ENCODE peak calls at places on chromosome 5, in five cellular contexts. Y is sigmoid colon, H is gastrocnemius medialis, T is A549, N is fibroblast of lung. I is an unnamed sample. For H3K9me3, the result is how much of the 10 kb centered on the place peaks cover.

GRCh38 chr5:149411738-149412519 is 32.8 kb upstream of the IL17B start:
- DNase-seq in Y (peak), H (no peak), T (no peak), N (no peak), I (no peak)

GRCh38 chr5:20572560-20572959 is 584.6 kb upstream of the CDH18 start:
- DNase-seq in Y (no peak), H (no peak), T (peak), N (peak), I (peak)

GRCh38 chr5:157215826-157216167 is 35.2 kb downstream of the ITK start:
- DNase-seq in Y (no peak), H (no peak), T (no peak), N (no peak), I (no peak)

GRCh38 chr5:169467382-169467781 is 116.2 kb upstream of the SPDL1 start:
- DNase-seq in Y (no peak), H (no peak), T (no peak), N (peak), I (no peak)

GRCh38 chr5:14400085-14400484 is 181.5 kb upstream of the OTULINL start:
- DNase-seq in Y (no peak), H (no peak), T (no peak), N (no peak), I (peak)

GRCh38 chr5:156094001-156094400 is 233.0 kb upstream of the SGCD start:
- DNase-seq in Y (no peak), H (no peak), T (no peak), N (no peak), I (no peak)

GRCh38 chr5:167716376-167716775 is 575.1 kb upstream of the WWC1 start:
- DNase-seq in Y (no peak), H (no peak), T (no peak), N (peak), I (no peak)

GRCh38 chr5:113390224-113390623 is 44.6 kb downstream of the TSSK1B start:
- DNase-seq in Y (no peak), H (no peak), T (no peak), N (no peak), I (no peak)

GRCh38 chr5:36689225-36689624 is 82.8 kb downstream of the SLC1A3 start:
- DNase-seq in Y (no peak), H (no peak), T (no peak), N (no peak), I (no peak)

GRCh38 chr5:130720355-130720754 is 444.7 kb downstream of the HINT1 start:
- DNase-seq in Y (no peak), H (no peak), T (peak), N (peak), I (peak)

GRCh38 chr5:64861281-64861680 is 92.6 kb downstream of the CWC27 start:
- DNase-seq in Y (no peak), H (no peak), T (no peak), N (no peak), I (no peak)

GRCh38 chr5:149550267-149550582 is 1.0 kb downstream of the CSNK1A1 start:
- DNase-seq in Y (no peak), H (no peak), T (no peak), N (peak), I (peak)

DNA sequence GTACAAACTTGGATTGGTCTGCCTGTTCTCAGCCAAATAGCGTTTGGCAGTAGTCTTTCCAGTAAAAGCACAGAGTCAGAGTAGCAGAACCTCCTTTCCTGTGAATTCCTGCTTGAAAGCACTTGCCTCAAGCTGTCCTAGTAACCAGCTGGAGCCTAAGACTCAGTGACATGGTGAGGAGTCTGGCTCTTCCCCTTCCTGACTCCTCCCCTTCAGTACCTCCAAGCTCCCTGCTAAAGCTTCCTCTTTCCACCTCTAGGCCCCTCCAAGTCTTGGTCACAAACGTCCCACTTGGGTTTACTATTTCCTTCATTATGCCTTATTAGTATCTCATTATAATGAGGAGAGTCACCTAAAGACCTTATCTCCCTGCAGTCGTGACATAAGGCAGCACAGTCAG is 21.4 kb upstream of the FAM81B start:
- DNase-seq in Y (no peak), H (no peak), T (no peak), N (no peak), I (no peak)
- H3K4me3 ChIP-seq in Y (no peak), H (no peak), T (no peak), N (no peak), I (no peak)

GRCh38 chr5:173817561-173817960 is 70.6 kb upstream of the CPEB4 start:
- DNase-seq in Y (no peak), H (no peak), T (no peak), N (no peak), I (no peak)
- H3K9me3 ChIP-seq in Y (under half), H (under half), T (under half), N (under half), I (under half)

GRCh38 chr5:100595152-100595811 is 60.1 kb downstream of the FAM174A start:
- DNase-seq in Y (no peak), H (peak), T (peak), N (peak), I (peak)
- H3K4me3 ChIP-seq in Y (no peak), H (peak), T (no peak), N (no peak), I (no peak)

DNA sequence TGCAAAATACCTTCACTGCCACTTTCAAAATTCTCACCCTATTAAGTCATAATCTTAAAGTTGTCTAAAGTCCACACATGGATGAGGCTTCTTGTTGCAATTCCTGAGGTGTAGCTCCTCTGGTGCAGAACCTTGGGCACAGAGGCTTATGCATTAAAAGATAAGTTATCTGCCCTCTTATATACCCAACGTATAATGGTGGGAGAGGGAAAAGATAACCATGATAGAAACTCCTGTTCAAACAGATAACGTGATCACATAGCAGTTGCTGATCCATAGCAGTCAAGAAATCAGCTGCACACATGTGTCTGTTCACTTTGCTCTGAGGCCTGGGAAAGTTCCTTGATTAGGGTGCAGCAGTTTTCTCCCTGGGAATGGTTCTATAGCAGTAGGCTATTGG is 1767.1 kb downstream of the MAT2B start:
- DNase-seq in Y (no peak), H (no peak), T (no peak), N (no peak), I (no peak)
- H3K9me3 ChIP-seq in Y (under half), H (under half), T (under half), N (under half), I (under half)

DNA sequence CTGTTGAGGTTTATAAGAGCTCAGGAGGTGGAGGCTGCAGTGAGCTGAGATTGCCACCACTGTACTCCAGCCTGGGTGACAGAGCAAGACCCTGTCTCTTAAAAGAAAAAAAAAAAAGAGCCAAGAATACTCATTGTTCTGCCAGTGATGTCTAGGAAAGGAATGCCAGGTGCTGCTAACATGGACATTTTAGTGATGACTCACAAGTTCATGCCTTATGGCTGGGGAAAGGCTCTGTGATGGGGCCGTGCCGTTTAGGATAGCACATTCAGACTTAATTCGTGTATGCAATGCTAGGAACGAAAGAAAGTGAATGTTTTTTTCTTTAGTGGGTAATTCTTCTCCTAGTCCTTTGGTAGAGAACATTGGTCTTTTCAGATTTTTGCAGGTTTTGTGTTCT is 134.2 kb downstream of the ARHGAP26 start:
- DNase-seq in Y (no peak), H (no peak), T (no peak), N (no peak), I (no peak)
- H3K4me3 ChIP-seq in Y (no peak), H (no peak), T (no peak), N (no peak), I (no peak)

GRCh38 chr5:141427783-141428426 is 2.4 kb upstream of the PCDHGA12 start:
- DNase-seq in Y (no peak), H (no peak), T (no peak), N (no peak), I (no peak)
- H3K9me3 ChIP-seq in Y (half or more), H (under half), T (half or more), N (under half), I (under half)

GRCh38 chr5:74639538-74640449 is 734 bp downstream of the ENC1 start:
- DNase-seq in Y (peak), H (peak), T (no peak), N (peak), I (peak)

GRCh38 chr5:74640450-74641013 is at the start of gene ENC1:
- DNase-seq in Y (peak), H (peak), T (peak), N (peak), I (peak)

GRCh38 chr5:74636552-74636951 is 4.0 kb downstream of the ENC1 start:
- DNase-seq in Y (no peak), H (no peak), T (no peak), N (no peak), I (no peak)

GRCh38 chr5:74641014-74641777 is 668 bp upstream of the ENC1 start:
- DNase-seq in Y (peak), H (peak), T (peak), N (peak), I (peak)

GRCh38 chr5:74638776-74639537 is 1.6 kb downstream of the ENC1 start:
- DNase-seq in Y (no peak), H (no peak), T (no peak), N (peak), I (peak)
- H3K4me3 ChIP-seq in Y (peak), H (peak), T (peak), N (peak), I (peak)

GRCh38 chr5:124207118-124207517 is 539.3 kb downstream of the ZNF608 start:
- DNase-seq in Y (no peak), H (no peak), T (no peak), N (no peak), I (no peak)
- H3K9me3 ChIP-seq in Y (under half), H (under half), T (under half), N (under half), I (under half)

I was measured in endothelial cell of umbilical vein.